ENCODE peak calls at places on chromosomes 6 and 20, in eight cellular contexts. I, K, M, S, F, T, G and V are unnamed samples.
A peak's percentile ranks its signal among the peaks of the same experiment; 100 is the strongest.

GRCh38 chr20:37519508-37520416 is 1.3 kb upstream of the NNAT start:
- DNase-seq in S (peak; percentile 35), T (no peak), G (no peak), I (no peak), M (peak; percentile 93), F (no peak), K (no peak), V (no peak)

GRCh38 chr6:52995913-52996685 is 1.0 kb upstream of the GSTA4 start:
- DNase-seq in I (peak; percentile 78), M (no peak), K (peak; percentile 75), T (no peak), G (peak; percentile 75), F (peak; percentile 56), S (peak; percentile 37), V (peak; percentile 55)

GRCh38 chr20:1299522-1299921 is 29.4 kb downstream of the SDCBP2 start:
- DNase-seq in G (peak; percentile 32), M (no peak), T (no peak), I (peak; percentile 34), K (no peak), F (no peak), S (no peak), V (no peak)

GRCh38 chr6:38650207-38650752 is 10.6 kb upstream of the BTBD9 start:
- DNase-seq in I (no peak), S (no peak), F (no peak), T (no peak), K (no peak), M (no peak), G (no peak), V (no peak)

GRCh38 chr6:90284236-90284744 is 12.4 kb downstream of the BACH2 start:
- DNase-seq in F (peak; percentile 44), G (peak; percentile 90), T (no peak), S (no peak), M (no peak), I (peak; percentile 68), K (peak; percentile 95), V (peak; percentile 52)

GRCh38 chr6:167970236-167970635 is 27.2 kb upstream of the KIF25 start:
- DNase-seq in M (no peak), F (no peak), S (no peak), K (no peak), G (no peak), T (no peak), I (no peak), V (no peak)

GRCh38 chr6:144478487-144478886 is 193.4 kb downstream of the UTRN start:
- DNase-seq in S (no peak), I (no peak), T (no peak), G (no peak), F (no peak), K (peak; percentile 39), M (no peak), V (no peak)

GRCh38 chr6:42131531-42131930 is 10.9 kb downstream of the C6orf132 start:
- DNase-seq in F (no peak), T (no peak), S (no peak), I (no peak), K (peak; percentile 87), G (peak; percentile 90), M (no peak), V (no peak)

GRCh38 chr6:4381379-4381778 is 246.0 kb upstream of the ECI2 start:
- DNase-seq in F (no peak), K (peak; percentile 63), T (no peak), I (no peak), S (no peak), M (no peak), G (no peak), V (no peak)

GRCh38 chr6:111721677-111722219 is 116.1 kb upstream of the TRAF3IP2 start:
- DNase-seq in K (peak; percentile 60), M (no peak), S (peak; percentile 35), G (peak; percentile 62), T (no peak), F (no peak), I (peak; percentile 20), V (peak; percentile 3)

GRCh38 chr20:8293791-8294190 is 161.7 kb downstream of the PLCB1 start:
- DNase-seq in M (no peak), T (no peak), K (peak; percentile 22), G (no peak), S (no peak), F (no peak), I (no peak), V (no peak)

GRCh38 chr6:90940812-90941481 is 354.1 kb upstream of the MAP3K7 start:
- DNase-seq in T (no peak), F (peak; percentile 48), K (peak; percentile 52), I (peak; percentile 57), S (no peak), M (peak; percentile 55), G (peak; percentile 64), V (peak; percentile 51)

GRCh38 chr6:36751091-36751490 is 53.5 kb downstream of the RAB44 start:
- DNase-seq in K (peak; percentile 42), G (peak; percentile 13), M (no peak), S (no peak), F (no peak), T (no peak), I (no peak), V (no peak)

GRCh38 chr20:8242066-8242465 is 110.0 kb downstream of the PLCB1 start:
- DNase-seq in K (peak; percentile 10), F (no peak), M (no peak), T (no peak), I (no peak), S (no peak), G (no peak), V (no peak)

GRCh38 chr6:54285595-54285994 is 22.6 kb upstream of the TINAG start:
- DNase-seq in M (no peak), F (no peak), S (no peak), G (no peak), T (no peak), K (peak; percentile 50), I (no peak), V (no peak)

GRCh38 chr6:38846844-38847243 is 131.7 kb downstream of the DNAH8 start:
- DNase-seq in K (peak; percentile 36), G (peak; percentile 92), T (no peak), I (no peak), F (no peak), S (no peak), M (no peak), V (no peak)

GRCh38 chr6:107361568-107362270 is 97.6 kb downstream of the PDSS2 start:
- DNase-seq in G (peak; percentile 16), K (peak; percentile 51), S (no peak), F (no peak), T (no peak), I (no peak), M (no peak), V (no peak)

GRCh38 chr6:17656644-17657043 is 50.1 kb downstream of the NUP153 start:
- DNase-seq in T (no peak), G (no peak), M (no peak), I (no peak), K (no peak), S (no peak), F (no peak), V (no peak)